ENCODE peak calls at places on chromosomes 11 and 22, in six cellular contexts. S, B, A, H, V and X are unnamed samples.
A peak's percentile ranks its signal among the peaks of the same experiment; 100 is the strongest.

GRCh38 chr22:31574015-31574670 is 77.8 kb downstream of the SFI1 start:
- DNase-seq in S (no peak), B (peak; percentile 89), A (no peak), H (no peak), V (no peak), X (no peak)

GRCh38 chr22:17918840-17919239 is 105.5 kb downstream of the MICAL3 start:
- DNase-seq in S (no peak), B (no peak), A (no peak), H (no peak), V (peak; percentile 37), X (peak; percentile 85)

GRCh38 chr11:126817096-126817495 is 183.5 kb downstream of the KIRREL3 start:
- DNase-seq in S (no peak), B (no peak), A (no peak), H (no peak), V (no peak), X (peak; percentile 35)

GRCh38 chr11:68825603-68826002 is 16.1 kb downstream of the CPT1A start:
- DNase-seq in S (no peak), B (no peak), A (no peak), H (no peak), V (no peak), X (no peak)

GRCh38 chr11:61472868-61473267 is 35.7 kb upstream of the LRRC10B start:
- DNase-seq in S (no peak), B (peak; percentile 90), A (no peak), H (no peak), V (no peak), X (peak; percentile 80)

GRCh38 chr11:130204703-130205095 is 45.1 kb downstream of the ST14 start:
- DNase-seq in S (no peak), B (no peak), A (no peak), H (no peak), V (no peak), X (no peak)

GRCh38 chr11:78424334-78425270 is 7.0 kb upstream of the GAB2 start:
- DNase-seq in S (no peak), B (peak; percentile 70), A (no peak), H (peak; percentile 78), V (no peak), X (peak; percentile 64)

GRCh38 chr11:112525270-112525669 is 264.6 kb upstream of the PLET1 start:
- DNase-seq in S (no peak), B (peak; percentile 25), A (no peak), H (no peak), V (no peak), X (peak; percentile 91)

GRCh38 chr22:17300926-17301325 is 68.3 kb upstream of the CECR2 start:
- DNase-seq in S (no peak), B (no peak), A (no peak), H (no peak), V (no peak), X (no peak)

GRCh38 chr11:1557904-1558831 is 13.9 kb downstream of the DUSP8 start:
- DNase-seq in S (peak; percentile 18), B (peak; percentile 85), A (peak; percentile 55), H (no peak), V (peak; percentile 42), X (peak; percentile 82)

GRCh38 chr11:42840176-42840829 is 471.5 kb upstream of the API5 start:
- DNase-seq in S (no peak), B (no peak), A (no peak), H (peak; percentile 5), V (no peak), X (no peak)

GRCh38 chr11:128956401-128957203 is 13.9 kb upstream of the TP53AIP1 start:
- DNase-seq in S (peak; percentile 33), B (peak; percentile 77), A (no peak), H (peak; percentile 65), V (no peak), X (peak; percentile 72)

GRCh38 chr11:96111308-96111707 is 187.4 kb upstream of the MTMR2 start:
- DNase-seq in S (no peak), B (no peak), A (no peak), H (peak; percentile 35), V (no peak), X (no peak)
- H3K4me3 ChIP-seq in S (no peak overlapping the region), B (no peak overlapping the region), A (no peak overlapping the region), H (no peak overlapping the region), V (no peak overlapping the region), X (no peak overlapping the region)

GRCh38 chr11:30585892-30586250 is 282 bp downstream of the MPPED2 start:
- DNase-seq in S (no peak), B (no peak), A (peak; percentile 47), H (no peak), V (no peak), X (no peak)

GRCh38 chr11:30583505-30584280 is 2.5 kb downstream of the MPPED2 start:
- DNase-seq in S (no peak), B (no peak), A (peak; percentile 12), H (no peak), V (no peak), X (no peak)

GRCh38 chr11:30585067-30585891 is 874 bp downstream of the MPPED2 start:
- DNase-seq in S (no peak), B (no peak), A (peak; percentile 51), H (no peak), V (no peak), X (no peak)

GRCh38 chr11:30581646-30582045 is 4.5 kb downstream of the MPPED2 start:
- DNase-seq in S (no peak), B (no peak), A (no peak), H (no peak), V (no peak), X (no peak)

GRCh38 chr11:30586251-30587144 is at the start of gene MPPED2:
- DNase-seq in S (no peak), B (no peak), A (peak; percentile 61), H (peak; percentile 43), V (no peak), X (no peak)
- TF ChIP-seq CTCF in S (peak; percentile 12), B (no peak), A (peak; percentile 38), H (peak; percentile 40), V (no peak), X (peak; percentile 21)

GRCh38 chr22:22084089-22084711 is 101.6 kb upstream of the TOP3B start:
- DNase-seq in S (no peak), B (no peak), A (no peak), H (no peak), V (no peak), X (no peak)
- H3K4me3 ChIP-seq in S (no peak overlapping the region), B (no peak overlapping the region), A (no peak overlapping the region), H (no peak overlapping the region), V (no peak overlapping the region), X (no peak overlapping the region)

DNA sequence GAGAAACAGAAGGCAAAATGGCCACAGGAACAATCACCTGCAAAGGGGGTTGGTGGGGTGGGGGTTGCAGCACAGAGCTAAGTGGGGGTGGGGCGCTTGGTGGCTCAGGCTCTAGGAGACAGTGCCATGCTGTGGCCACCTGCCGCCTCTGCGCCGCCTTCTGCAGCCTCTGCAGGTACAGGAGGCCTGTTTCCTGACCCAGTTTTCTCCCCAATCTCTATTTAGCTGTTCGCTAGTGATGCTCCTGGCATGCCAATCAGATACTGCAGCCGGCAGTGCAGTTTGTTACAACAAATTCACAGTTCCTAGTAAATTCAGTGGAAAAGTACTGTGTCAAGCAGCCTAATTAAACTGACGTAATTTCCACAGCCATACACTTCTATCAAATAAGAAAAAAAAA is 106.4 kb downstream of the SERGEF start:
- DNase-seq in S (no peak), B (no peak), A (no peak), H (peak; percentile 9), V (no peak), X (no peak)
- TF ChIP-seq CTCF in S (peak; percentile 10), B (peak; percentile 10), A (no peak), H (peak; percentile 9), V (peak; percentile 29), X (peak; percentile 8)

DNA sequence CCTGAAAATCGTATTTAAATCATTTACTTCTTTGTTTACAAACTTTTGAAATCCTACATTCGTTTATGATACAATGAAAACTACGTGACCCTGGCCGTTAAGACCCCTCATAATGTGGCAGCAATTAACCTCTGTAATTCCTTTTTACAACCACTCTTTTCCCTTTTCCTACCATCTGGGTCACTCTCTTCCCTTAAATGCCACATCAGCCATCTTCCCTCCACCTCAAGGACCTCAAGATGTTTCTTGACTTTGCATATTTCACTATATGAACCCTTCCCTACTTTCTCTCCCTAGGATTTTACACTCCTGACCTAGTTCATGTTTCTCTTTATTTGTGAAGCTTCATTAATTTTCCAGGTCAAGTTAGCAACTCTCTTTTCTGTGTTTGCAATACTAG is 26.8 kb downstream of the OR2AG2 start:
- DNase-seq in S (no peak), B (no peak), A (no peak), H (peak; percentile 15), V (no peak), X (no peak)
- H3K4me3 ChIP-seq in S (no peak overlapping the region), B (no peak overlapping the region), A (peak overlapping the region; percentile 55), H (peak overlapping the region; percentile 97), V (no peak overlapping the region), X (no peak overlapping the region)

GRCh38 chr22:22856885-22857606 is 30.6 kb upstream of the IGLL5 start:
- DNase-seq in S (no peak), B (no peak), A (no peak), H (no peak), V (no peak), X (no peak)

GRCh38 chr22:22854466-22854865 is 33.1 kb upstream of the IGLL5 start:
- DNase-seq in S (no peak), B (no peak), A (no peak), H (no peak), V (no peak), X (no peak)

GRCh38 chr22:22855085-22855484 is 32.5 kb upstream of the IGLL5 start:
- DNase-seq in S (no peak), B (no peak), A (no peak), H (no peak), V (no peak), X (no peak)

GRCh38 chr22:22856364-22856763 is 31.3 kb upstream of the IGLL5 start:
- DNase-seq in S (no peak), B (no peak), A (no peak), H (no peak), V (no peak), X (no peak)

DNA sequence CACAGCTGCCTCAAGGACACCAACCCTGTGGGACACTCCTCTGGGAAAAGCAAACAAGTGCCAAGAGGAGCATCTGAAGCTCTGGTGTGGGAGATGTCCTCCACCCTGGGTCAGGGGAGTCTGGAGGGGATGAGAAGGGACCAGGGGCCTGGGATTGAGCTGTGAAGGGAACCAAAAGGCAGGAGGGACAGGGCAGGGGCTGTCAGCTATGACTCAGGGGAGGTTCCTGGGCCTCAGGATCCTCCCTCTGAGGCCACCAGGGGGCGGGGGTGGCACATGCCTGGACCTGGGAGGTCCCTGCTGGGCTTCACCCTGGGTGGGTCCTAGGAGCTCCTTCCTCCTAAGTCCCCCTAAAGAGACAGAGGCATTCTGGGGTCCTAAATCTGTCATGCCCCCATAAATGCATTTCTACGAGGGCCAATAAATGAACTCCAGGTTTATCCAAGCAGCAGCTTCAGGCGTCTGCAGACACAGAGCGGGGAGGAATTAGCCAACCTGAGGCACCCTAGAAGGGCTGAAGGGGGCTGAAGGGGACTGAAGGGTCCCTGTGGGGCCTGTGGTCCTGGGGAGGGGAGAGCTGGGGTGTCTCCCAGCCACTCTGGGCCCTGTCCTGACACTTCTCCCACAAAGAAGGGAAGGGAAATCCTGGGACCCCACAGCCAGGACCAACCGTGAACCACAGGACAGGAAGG is 31.9 kb upstream of the IGLL5 start:
- DNase-seq in S (no peak), B (no peak), A (no peak), H (peak; percentile 55), V (no peak), X (no peak)
- TF ChIP-seq CTCF in S (peak; percentile 52), B (peak; percentile 62), A (peak; percentile 10), H (peak; percentile 56), V (peak; percentile 56), X (peak; percentile 38)

DNA sequence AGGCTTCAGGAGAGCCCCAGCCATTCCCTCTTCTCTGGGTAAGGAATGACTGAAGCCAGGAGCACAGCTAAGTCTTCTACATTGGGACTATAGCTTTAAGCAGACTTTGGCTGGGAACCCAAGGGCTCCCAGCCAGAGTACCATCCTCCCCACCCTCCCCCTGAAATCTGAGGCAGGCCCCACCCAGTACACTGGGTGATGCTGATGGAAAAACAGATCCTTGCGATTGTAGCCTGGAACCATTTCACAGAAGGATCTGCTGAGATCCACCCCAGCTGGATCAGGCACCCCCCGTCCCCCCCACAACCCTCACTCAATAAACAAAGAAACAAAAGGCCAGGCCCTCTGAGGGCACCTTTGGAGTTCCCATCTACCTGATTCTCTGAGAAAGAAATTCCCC is 39.8 kb downstream of the IL18BP start:
- DNase-seq in S (no peak), B (peak; percentile 82), A (peak; percentile 57), H (no peak), V (no peak), X (peak; percentile 78)
- H3K4me3 ChIP-seq in S (peak overlapping the region; percentile 77), B (peak overlapping the region; percentile 68), A (peak overlapping the region; percentile 69), H (peak overlapping the region; percentile 60), V (no peak overlapping the region), X (peak overlapping the region; percentile 95)